ENCODE peak calls at places on chromosome 17, in four cellular contexts. One of them, this sample, is unnamed. For H3K36me3, the result is how much of the 10 kb centered on the place peaks cover.

GRCh38 chr17:29567362-29568330 is 809 bp upstream of the ABHD15 start:
- DNase-seq in aorta: peak
- DNase-seq in mesendoderm: peak
- DNase-seq in HAP-1: peak
- DNase-seq in this sample: no peak

GRCh38 chr17:45835481-45835880 is 9.2 kb upstream of the SPPL2C start:
- DNase-seq in aorta: no peak
- DNase-seq in mesendoderm: no peak
- DNase-seq in HAP-1: no peak
- DNase-seq in this sample: no peak

GRCh38 chr17:81910840-81911276 is 341 bp downstream of the PCYT2 start:
- DNase-seq in aorta: no peak
- DNase-seq in mesendoderm: no peak
- DNase-seq in HAP-1: peak
- DNase-seq in this sample: no peak

GRCh38 chr17:20994779-20995149 is 48.0 kb downstream of the USP22 start:
- DNase-seq in aorta: no peak
- DNase-seq in mesendoderm: no peak
- DNase-seq in HAP-1: no peak
- DNase-seq in this sample: no peak

GRCh38 chr17:36592316-36592710 is 634 bp downstream of the DHRS11 start:
- DNase-seq in aorta: no peak
- DNase-seq in mesendoderm: peak
- DNase-seq in HAP-1: peak
- DNase-seq in this sample: no peak

GRCh38 chr17:9666461-9667050 is 21.2 kb downstream of the USP43 start:
- DNase-seq in aorta: no peak
- DNase-seq in mesendoderm: no peak
- DNase-seq in HAP-1: no peak
- DNase-seq in this sample: no peak

GRCh38 chr17:81039096-81039495 is 4.1 kb downstream of the BAIAP2 start:
- DNase-seq in aorta: no peak
- DNase-seq in mesendoderm: no peak
- DNase-seq in HAP-1: no peak
- DNase-seq in this sample: no peak

GRCh38 chr17:37527249-37527851 is 37.7 kb downstream of the DUSP14 start:
- DNase-seq in aorta: no peak
- DNase-seq in mesendoderm: peak
- DNase-seq in HAP-1: peak
- DNase-seq in this sample: peak

GRCh38 chr17:45425984-45426413 is 6.7 kb downstream of the ARHGAP27 start:
- DNase-seq in aorta: peak
- DNase-seq in mesendoderm: no peak
- DNase-seq in HAP-1: no peak
- DNase-seq in this sample: no peak

GRCh38 chr17:16496820-16497489 is 5.0 kb upstream of the LRRC75A start:
- DNase-seq in aorta: peak
- DNase-seq in mesendoderm: no peak
- DNase-seq in HAP-1: no peak
- DNase-seq in this sample: no peak

GRCh38 chr17:45098081-45098868 is 34.0 kb downstream of the PLCD3 start:
- DNase-seq in aorta: no peak
- DNase-seq in mesendoderm: no peak
- DNase-seq in HAP-1: no peak
- DNase-seq in this sample: no peak

GRCh38 chr17:62094175-62094574 is 29.1 kb upstream of the MED13 start:
- DNase-seq in aorta: no peak
- DNase-seq in mesendoderm: no peak
- DNase-seq in HAP-1: no peak
- DNase-seq in this sample: no peak

GRCh38 chr17:28078443-28079229 is 36.2 kb downstream of the NLK start:
- DNase-seq in aorta: no peak
- DNase-seq in mesendoderm: no peak
- DNase-seq in HAP-1: no peak
- DNase-seq in this sample: no peak

GRCh38 chr17:65143899-65144590 is 6.9 kb downstream of the RGS9 start:
- DNase-seq in aorta: no peak
- DNase-seq in mesendoderm: no peak
- DNase-seq in HAP-1: no peak
- DNase-seq in this sample: no peak

GRCh38 chr17:62093188-62094155 is 28.4 kb upstream of the MED13 start:
- DNase-seq in aorta: no peak
- DNase-seq in mesendoderm: no peak
- DNase-seq in HAP-1: no peak
- DNase-seq in this sample: no peak

GRCh38 chr17:82236142-82236971 is 7.5 kb downstream of the SLC16A3 start:
- DNase-seq in aorta: peak
- DNase-seq in mesendoderm: peak
- DNase-seq in HAP-1: peak
- DNase-seq in this sample: no peak

GRCh38 chr17:48747445-48748363 is 19.2 kb upstream of the HOXB13 start:
- DNase-seq in aorta: no peak
- DNase-seq in mesendoderm: peak
- DNase-seq in HAP-1: no peak
- DNase-seq in this sample: no peak

GRCh38 chr17:21125862-21126261 is 902 bp upstream of the DHRS7B start:
- DNase-seq in aorta: no peak
- DNase-seq in mesendoderm: no peak
- DNase-seq in HAP-1: no peak
- DNase-seq in this sample: no peak

GRCh38 chr17:14664511-14664910 is 363.6 kb downstream of the HS3ST3B1 start:
- DNase-seq in aorta: no peak
- DNase-seq in mesendoderm: peak
- DNase-seq in HAP-1: no peak
- DNase-seq in this sample: no peak

GRCh38 chr17:43755389-43755875 is 3.2 kb downstream of the SOST start:
- DNase-seq in aorta: no peak
- DNase-seq in mesendoderm: peak
- DNase-seq in HAP-1: peak
- DNase-seq in this sample: no peak

GRCh38 chr17:17141860-17142552 is 64.1 kb downstream of the PLD6 start:
- DNase-seq in aorta: no peak
- DNase-seq in mesendoderm: peak
- DNase-seq in HAP-1: peak
- DNase-seq in this sample: peak

GRCh38 chr17:57422574-57423164 is 166.3 kb downstream of the MSI2 start:
- DNase-seq in aorta: peak
- DNase-seq in mesendoderm: no peak
- DNase-seq in HAP-1: no peak
- DNase-seq in this sample: no peak

GRCh38 chr17:39225974-39226683 is 384 bp upstream of the STAC2 start:
- DNase-seq in aorta: peak
- DNase-seq in mesendoderm: peak
- DNase-seq in HAP-1: peak
- DNase-seq in this sample: peak
- H3K36me3 ChIP-seq in aorta: under half
- H3K36me3 ChIP-seq in mesendoderm: under half
- H3K36me3 ChIP-seq in HAP-1: under half
- H3K36me3 ChIP-seq in this sample: under half

GRCh38 chr17:75498019-75498725 is 17.2 kb downstream of the CASKIN2 start:
- DNase-seq in aorta: no peak
- DNase-seq in mesendoderm: no peak
- DNase-seq in HAP-1: no peak
- DNase-seq in this sample: no peak
- H3K36me3 ChIP-seq in aorta: under half
- H3K36me3 ChIP-seq in mesendoderm: under half
- H3K36me3 ChIP-seq in HAP-1: half or more
- H3K36me3 ChIP-seq in this sample: under half

GRCh38 chr17:41377546-41377945 is 4.6 kb downstream of the KRT34 start:
- DNase-seq in aorta: no peak
- DNase-seq in mesendoderm: no peak
- DNase-seq in HAP-1: no peak
- DNase-seq in this sample: no peak
- H3K36me3 ChIP-seq in aorta: under half
- H3K36me3 ChIP-seq in mesendoderm: under half
- H3K36me3 ChIP-seq in HAP-1: under half
- H3K36me3 ChIP-seq in this sample: under half

DNA sequence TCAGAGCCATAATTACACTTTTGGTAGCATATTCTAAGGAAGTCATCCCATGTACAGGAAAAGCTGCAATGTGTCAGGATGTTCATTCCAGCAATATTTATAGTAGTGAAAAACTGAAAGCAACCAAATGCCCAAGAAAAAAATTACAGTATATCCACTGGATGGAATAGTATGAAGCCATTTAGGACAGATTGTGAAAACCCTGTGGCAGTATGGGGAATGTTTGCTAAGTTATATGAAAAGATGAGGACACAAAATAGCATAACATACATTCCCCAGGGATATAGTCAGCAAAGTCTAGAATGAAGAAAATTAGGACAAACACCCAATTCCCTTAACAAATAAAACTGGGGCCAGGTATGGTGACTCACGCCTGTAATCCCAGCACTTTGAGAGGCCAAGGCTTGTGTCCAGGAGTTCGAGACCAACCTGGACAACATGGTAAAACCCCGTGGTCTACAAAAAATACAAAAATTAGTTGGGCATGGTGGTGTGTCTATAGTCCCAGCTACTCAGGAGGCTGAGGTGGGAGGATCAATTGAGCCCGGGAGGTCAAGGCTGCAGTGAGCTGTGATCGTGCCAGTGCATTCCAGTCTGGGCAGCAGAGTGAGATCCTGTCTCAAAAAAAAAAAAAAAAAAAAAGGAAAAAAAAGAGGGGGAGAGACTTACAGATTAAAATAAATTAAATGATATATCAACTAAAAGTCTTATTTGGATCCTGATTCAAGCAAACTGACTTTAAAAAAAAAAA is 2.3 kb downstream of the LRRC3C start:
- DNase-seq in aorta: no peak
- DNase-seq in mesendoderm: no peak
- DNase-seq in HAP-1: no peak
- DNase-seq in this sample: no peak
- H3K36me3 ChIP-seq in aorta: under half
- H3K36me3 ChIP-seq in mesendoderm: under half
- H3K36me3 ChIP-seq in HAP-1: under half
- H3K36me3 ChIP-seq in this sample: under half

GRCh38 chr17:77494664-77495435 is 354.1 kb downstream of the SEC14L1 start:
- DNase-seq in aorta: peak
- DNase-seq in mesendoderm: peak
- DNase-seq in HAP-1: peak
- DNase-seq in this sample: no peak

GRCh38 chr17:77496401-77496801 is 355.6 kb downstream of the SEC14L1 start:
- DNase-seq in aorta: no peak
- DNase-seq in mesendoderm: no peak
- DNase-seq in HAP-1: no peak
- DNase-seq in this sample: no peak

GRCh38 chr17:77493901-77494663 is 353.3 kb downstream of the SEC14L1 start:
- DNase-seq in aorta: no peak
- DNase-seq in mesendoderm: no peak
- DNase-seq in HAP-1: no peak
- DNase-seq in this sample: no peak

GRCh38 chr17:77496831-77497577 is 356.2 kb downstream of the SEC14L1 start:
- DNase-seq in aorta: no peak
- DNase-seq in mesendoderm: no peak
- DNase-seq in HAP-1: no peak
- DNase-seq in this sample: no peak

DNA sequence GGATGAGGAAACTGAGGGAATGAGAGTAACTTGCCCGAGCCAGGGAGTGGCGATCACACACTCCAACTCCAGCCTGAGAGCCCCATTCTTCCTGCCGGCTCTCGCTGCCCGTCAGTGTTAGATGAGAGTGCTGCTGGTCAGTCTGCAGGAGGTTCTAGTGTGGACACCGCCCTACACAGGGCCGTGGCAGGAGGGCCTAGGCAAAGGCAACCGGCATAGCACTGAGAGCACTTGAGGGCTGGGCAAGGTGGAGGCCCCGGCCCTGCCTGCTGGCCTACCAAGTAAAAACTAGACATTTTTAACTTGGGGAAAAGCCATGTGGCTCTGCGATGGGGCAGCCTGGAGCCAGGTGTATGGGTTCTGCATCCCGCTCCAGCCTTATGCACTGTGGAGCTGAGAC is 354.8 kb downstream of the SEC14L1 start:
- DNase-seq in aorta: no peak
- DNase-seq in mesendoderm: no peak
- DNase-seq in HAP-1: no peak
- DNase-seq in this sample: no peak
- H3K36me3 ChIP-seq in aorta: under half
- H3K36me3 ChIP-seq in mesendoderm: under half
- H3K36me3 ChIP-seq in HAP-1: under half
- H3K36me3 ChIP-seq in this sample: under half

GRCh38 chr17:50986989-50987660 is 121.0 kb upstream of the TOB1 start:
- DNase-seq in aorta: no peak
- DNase-seq in mesendoderm: no peak
- DNase-seq in HAP-1: no peak
- DNase-seq in this sample: no peak

GRCh38 chr17:50989149-50989548 is 123.0 kb upstream of the TOB1 start:
- DNase-seq in aorta: no peak
- DNase-seq in mesendoderm: no peak
- DNase-seq in HAP-1: no peak
- DNase-seq in this sample: no peak

GRCh38 chr17:50993544-50993943 is 127.1 kb downstream of the SPAG9 start:
- DNase-seq in aorta: no peak
- DNase-seq in mesendoderm: no peak
- DNase-seq in HAP-1: no peak
- DNase-seq in this sample: no peak

GRCh38 chr17:50988427-50988826 is 122.3 kb upstream of the TOB1 start:
- DNase-seq in aorta: no peak
- DNase-seq in mesendoderm: no peak
- DNase-seq in HAP-1: no peak
- DNase-seq in this sample: no peak
- H3K36me3 ChIP-seq in aorta: under half
- H3K36me3 ChIP-seq in mesendoderm: under half
- H3K36me3 ChIP-seq in HAP-1: under half
- H3K36me3 ChIP-seq in this sample: under half

DNA sequence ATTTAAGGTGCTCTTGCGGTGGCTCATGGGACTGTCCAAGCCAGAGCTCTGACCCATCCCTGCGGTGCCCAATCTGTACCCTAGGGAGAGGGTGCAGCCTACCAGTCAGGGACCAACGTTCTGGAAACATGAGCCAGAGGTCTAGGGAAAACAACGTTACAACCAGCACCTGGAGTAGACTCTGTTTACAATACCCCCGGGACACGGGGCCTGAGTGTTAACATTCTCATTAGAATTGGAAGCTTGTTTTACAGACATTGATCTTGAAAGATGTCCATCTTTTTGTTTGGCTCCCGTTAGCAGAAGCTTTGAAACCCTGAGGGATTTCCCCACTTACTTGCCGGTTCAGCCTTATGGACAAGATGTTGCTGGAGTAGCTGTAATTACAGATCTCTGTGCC is 6.9 kb downstream of the WIPI1 start:
- DNase-seq in aorta: no peak
- DNase-seq in mesendoderm: no peak
- DNase-seq in HAP-1: no peak
- DNase-seq in this sample: no peak
- H3K36me3 ChIP-seq in aorta: under half
- H3K36me3 ChIP-seq in mesendoderm: under half
- H3K36me3 ChIP-seq in HAP-1: under half
- H3K36me3 ChIP-seq in this sample: under half